ENCODE peak calls at places on chromosomes 4 and X, in seven cellular contexts. D is left cardiac atrium; N is endothelial cell; V is DMS153; I is activated CD4-positive, alpha-beta memory T cell treated with anti-CD3 and anti-CD28 coated beads for 36 hours; S is DMS 273 treated with DMSO at 0.1 percent for 48 hours; Y is WTC11. C is an unnamed sample.

GRCh38 chrX:65451663-65452062 is 82.9 kb downstream of the LAS1L start:
- DNase-seq in V (no peak), D (no peak), Y (no peak), S (no peak), I (no peak), N (peak; percentile 31), C (peak; percentile 10)

GRCh38 chr4:26062221-26062620 is 148.2 kb downstream of the SMIM20 start:
- DNase-seq in N (no peak), Y (no peak), V (no peak), S (no peak), D (no peak), I (no peak), C (no peak)

GRCh38 chr4:56308384-56308783 is 78.9 kb downstream of the AASDH start:
- DNase-seq in Y (no peak), N (no peak), V (no peak), S (no peak), I (no peak), D (no peak), C (no peak)

GRCh38 chrX:357035-357692 is 29.5 kb downstream of the PPP2R3B start:
- DNase-seq in Y (no peak), S (no peak), D (no peak), V (no peak), I (no peak), N (no peak), C (no peak)

GRCh38 chrX:19649227-19650009 is 134.1 kb upstream of the MAP3K15 start:
- DNase-seq in Y (no peak), V (no peak), D (no peak), I (no peak), S (no peak), N (no peak), C (no peak)

GRCh38 chr4:182204042-182204441 is 39.2 kb upstream of the TENM3 start:
- DNase-seq in D (no peak), I (no peak), N (no peak), V (no peak), Y (no peak), S (no peak), C (no peak)

GRCh38 chr4:109043286-109043685 is 259.2 kb downstream of the COL25A1 start:
- DNase-seq in D (no peak), S (no peak), N (no peak), I (no peak), V (no peak), Y (no peak), C (no peak)

GRCh38 chr4:101941816-101942358 is 151.4 kb downstream of the BANK1 start:
- DNase-seq in Y (no peak), V (no peak), S (no peak), D (no peak), I (no peak), N (no peak), C (no peak)

GRCh38 chr4:185573651-185574199 is 38.4 kb upstream of the PDLIM3 start:
- DNase-seq in D (peak; percentile 72), Y (peak; percentile 41), N (peak; percentile 33), V (peak; percentile 86), S (no peak), I (no peak), C (peak; percentile 20)

GRCh38 chr4:101708640-101709039 is 81.9 kb upstream of the BANK1 start:
- DNase-seq in N (no peak), Y (no peak), V (no peak), D (no peak), S (no peak), I (no peak), C (no peak)

GRCh38 chr4:1855334-1856070 is 454 bp downstream of the LETM1 start:
- DNase-seq in Y (no peak), N (no peak), V (no peak), I (peak; percentile 29), D (peak; percentile 43), S (no peak), C (peak; percentile 58)

GRCh38 chrX:48818866-48819265 is 7.4 kb upstream of the ERAS start:
- DNase-seq in Y (no peak), N (no peak), I (no peak), V (no peak), S (no peak), D (no peak), C (no peak)

GRCh38 chr4:77899607-77900006 is 37.0 kb downstream of the MRPL1 start:
- DNase-seq in D (no peak), S (no peak), I (no peak), Y (no peak), V (no peak), N (no peak), C (no peak)

GRCh38 chrX:55480390-55481062 is 9.1 kb downstream of the USP51 start:
- DNase-seq in D (no peak), N (no peak), S (no peak), Y (no peak), I (no peak), V (no peak), C (no peak)

GRCh38 chr4:108849611-108850406 is 87.0 kb upstream of the ETNPPL start:
- DNase-seq in N (no peak), Y (no peak), V (no peak), D (no peak), S (no peak), I (peak; percentile 27), C (no peak)